ENCODE peak calls at places on chromosomes 1 and 21, in eight cellular contexts. U is cerebellar cortex; P is anterior cingulate cortex; D is ureter; H is AG08396; B is activated CD4-positive, alpha-beta T cell treated with anti-CD3 and anti-CD28 coated beads for 48 hours; M is GM13977; Q is left ventricle myocardium inferior. K is an unnamed sample.
A peak's percentile ranks its signal among the peaks of the same experiment; 100 is the strongest.

GRCh38 chr1:31617917-31618746 is 643 bp downstream of the HCRTR1 start:
- DNase-seq in U (peak; percentile 27), P (no peak), D (peak; percentile 43), H (peak; percentile 80), B (peak; percentile 64), M (peak; percentile 83), Q (peak; percentile 42), K (no peak)

GRCh38 chr1:109444376-109444775 is 18.1 kb upstream of the PSMA5 start:
- DNase-seq in U (no peak), P (no peak), D (no peak), H (no peak), B (no peak), M (no peak), Q (no peak), K (no peak)

GRCh38 chr1:163170331-163170730 is 32.4 kb downstream of the RGS5 start:
- DNase-seq in U (no peak), P (no peak), D (no peak), H (no peak), B (no peak), M (no peak), Q (no peak), K (no peak)

GRCh38 chr21:17491716-17492414 is 21.0 kb upstream of the CXADR start:
- DNase-seq in U (no peak), P (peak; percentile 10), D (no peak), H (peak; percentile 77), B (peak; percentile 23), M (no peak), Q (no peak), K (no peak)

GRCh38 chr21:43734131-43734634 is 15.3 kb downstream of the PDXK start:
- DNase-seq in U (no peak), P (no peak), D (no peak), H (no peak), B (peak; percentile 48), M (no peak), Q (no peak), K (no peak)

GRCh38 chr1:17297991-17298390 is 10.0 kb upstream of the PADI4 start:
- DNase-seq in U (no peak), P (no peak), D (peak; percentile 52), H (no peak), B (no peak), M (no peak), Q (no peak), K (no peak)

GRCh38 chr1:175138579-175138978 is 54.0 kb downstream of the KIAA0040 start:
- DNase-seq in U (no peak), P (no peak), D (no peak), H (no peak), B (no peak), M (no peak), Q (no peak), K (no peak)

GRCh38 chr1:32893198-32894018 is 7.1 kb downstream of the HPCA start:
- DNase-seq in U (peak; percentile 51), P (no peak), D (no peak), H (peak; percentile 66), B (no peak), M (no peak), Q (peak; percentile 36), K (no peak)

GRCh38 chr1:151006331-151007052 is at the start of gene MINDY1:
- DNase-seq in U (peak; percentile 96), P (peak; percentile 84), D (peak; percentile 75), H (peak; percentile 84), B (peak; percentile 61), M (peak; percentile 70), Q (peak; percentile 49), K (peak; percentile 73)

GRCh38 chr1:91650764-91651163 is 150.1 kb downstream of the CDC7 start:
- DNase-seq in U (peak; percentile 5), P (no peak), D (peak; percentile 62), H (peak; percentile 88), B (no peak), M (no peak), Q (peak; percentile 67), K (peak; percentile 30)

GRCh38 chr1:110083453-110084225 is 13.2 kb upstream of the ALX3 start:
- DNase-seq in U (no peak), P (no peak), D (no peak), H (no peak), B (peak; percentile 22), M (peak; percentile 53), Q (no peak), K (no peak)

GRCh38 chr1:216183007-216183406 is 240.2 kb downstream of the USH2A start:
- DNase-seq in U (no peak), P (no peak), D (no peak), H (no peak), B (no peak), M (no peak), Q (no peak), K (peak; percentile 88)

GRCh38 chr1:167791281-167792209 is 69.8 kb downstream of the MPZL1 start:
- DNase-seq in U (no peak), P (no peak), D (no peak), H (peak; percentile 52), B (no peak), M (no peak), Q (no peak), K (no peak)

GRCh38 chr1:243718893-243719292 is 131.2 kb downstream of the AKT3 start:
- DNase-seq in U (no peak), P (no peak), D (no peak), H (peak; percentile 28), B (no peak), M (no peak), Q (no peak), K (no peak)

GRCh38 chr1:45870500-45870899 is 67.1 kb downstream of the MAST2 start:
- DNase-seq in U (no peak), P (no peak), D (no peak), H (no peak), B (no peak), M (no peak), Q (no peak), K (no peak)

GRCh38 chr1:117653732-117654484 is 48.1 kb downstream of the TENT5C start:
- DNase-seq in U (no peak), P (no peak), D (no peak), H (no peak), B (peak; percentile 54), M (no peak), Q (no peak), K (no peak)

GRCh38 chr1:205444931-205445652 is 10.8 kb downstream of the BLACAT1 start:
- DNase-seq in U (peak; percentile 98), P (peak; percentile 85), D (peak; percentile 70), H (no peak), B (no peak), M (no peak), Q (no peak), K (peak; percentile 80)

GRCh38 chr21:46324390-46325072 is 575 bp downstream of the PCNT start:
- DNase-seq in U (peak; percentile 80), P (peak; percentile 77), D (peak; percentile 90), H (peak; percentile 98), B (peak; percentile 90), M (peak; percentile 98), Q (peak; percentile 87), K (peak; percentile 52)

GRCh38 chr1:85406887-85407593 is 57.9 kb downstream of the DDAH1 start:
- DNase-seq in U (peak; percentile 50), P (peak; percentile 54), D (no peak), H (peak; percentile 75), B (no peak), M (no peak), Q (no peak), K (peak; percentile 65)

GRCh38 chr1:89723144-89723543 is 90.2 kb downstream of the LRRC8C start:
- DNase-seq in U (no peak), P (no peak), D (no peak), H (no peak), B (no peak), M (no peak), Q (no peak), K (no peak)

GRCh38 chr1:36920801-36921405 is 113.4 kb downstream of the GRIK3 start:
- DNase-seq in U (no peak), P (no peak), D (peak; percentile 25), H (no peak), B (no peak), M (no peak), Q (no peak), K (no peak)

GRCh38 chr21:44911066-44911383 is 9.7 kb downstream of the ITGB2 start:
- DNase-seq in U (no peak), P (no peak), D (no peak), H (no peak), B (no peak), M (no peak), Q (no peak), K (no peak)

GRCh38 chr1:16387201-16388185 is 20.5 kb downstream of the SZRD1 start:
- DNase-seq in U (no peak), P (no peak), D (no peak), H (no peak), B (no peak), M (peak; percentile 52), Q (no peak), K (no peak)

GRCh38 chr1:225469051-225469450 is 41.2 kb upstream of the LBR start:
- DNase-seq in U (no peak), P (no peak), D (no peak), H (no peak), B (no peak), M (no peak), Q (no peak), K (no peak)

GRCh38 chr1:159775716-159776115 is 5.0 kb upstream of the DUSP23 start:
- DNase-seq in U (no peak), P (no peak), D (no peak), H (no peak), B (no peak), M (no peak), Q (no peak), K (no peak)

GRCh38 chr1:217921126-217921900 is 290.2 kb downstream of the SPATA17 start:
- DNase-seq in U (no peak), P (no peak), D (no peak), H (no peak), B (no peak), M (no peak), Q (no peak), K (no peak)

GRCh38 chr1:40703316-40703715 is 11.8 kb downstream of the NFYC start:
- DNase-seq in U (no peak), P (no peak), D (no peak), H (peak; percentile 46), B (no peak), M (no peak), Q (no peak), K (no peak)

GRCh38 chr1:50110656-50111055 is 1.9 kb downstream of the ELAVL4 start:
- DNase-seq in U (peak; percentile 74), P (peak; percentile 15), D (no peak), H (no peak), B (no peak), M (no peak), Q (no peak), K (peak; percentile 17)

GRCh38 chr1:27935721-27936120 is 921 bp downstream of the SMPDL3B start:
- DNase-seq in U (no peak), P (no peak), D (no peak), H (no peak), B (no peak), M (no peak), Q (no peak), K (no peak)

GRCh38 chr1:151458936-151459330 is 361 bp downstream of the POGZ start:
- DNase-seq in U (peak; percentile 64), P (peak; percentile 57), D (peak; percentile 65), H (peak; percentile 74), B (peak; percentile 65), M (peak; percentile 72), Q (peak; percentile 67), K (peak; percentile 68)

GRCh38 chr1:116940809-116941640 is 31.3 kb downstream of the PTGFRN start:
- DNase-seq in U (no peak), P (no peak), D (no peak), H (no peak), B (no peak), M (no peak), Q (no peak), K (no peak)

GRCh38 chr1:94081566-94082344 is 39.2 kb downstream of the ABCA4 start:
- DNase-seq in U (peak; percentile 89), P (no peak), D (no peak), H (peak; percentile 45), B (no peak), M (no peak), Q (no peak), K (peak; percentile 24)

GRCh38 chr1:24513691-24514090 is 11.1 kb downstream of the RCAN3 start:
- DNase-seq in U (peak; percentile 80), P (no peak), D (no peak), H (no peak), B (no peak), M (no peak), Q (no peak), K (no peak)

GRCh38 chr1:3744646-3745045 is 7.6 kb upstream of the CCDC27 start:
- DNase-seq in U (no peak), P (no peak), D (no peak), H (no peak), B (no peak), M (no peak), Q (no peak), K (no peak)